ENCODE peak calls at places on chromosomes 1 and 21, in five cellular contexts. Y is neural progenitor cell, V is fibroblast of lung, J is Panc1, Q is HAP-1. L is an unnamed sample. For H3K4me1, the result is how much of the 10 kb centered on the place peaks cover.

GRCh38 chr1:22920026-22920733 is 52.5 kb downstream of the LACTBL1 start:
- DNase-seq in Y (peak), V (no peak), J (no peak), Q (no peak), L (no peak)

GRCh38 chr1:161092621-161093028 is 3.3 kb upstream of the NECTIN4 start:
- DNase-seq in Y (no peak), V (no peak), J (no peak), Q (no peak), L (no peak)

GRCh38 chr1:112011231-112011630 is 21.8 kb upstream of the KCND3 start:
- DNase-seq in Y (no peak), V (no peak), J (no peak), Q (no peak), L (no peak)

GRCh38 chr1:64884261-64885040 is 81.9 kb downstream of the JAK1 start:
- DNase-seq in Y (no peak), V (no peak), J (no peak), Q (no peak), L (no peak)

GRCh38 chr1:246110343-246111219 is 396.5 kb downstream of the SMYD3 start:
- DNase-seq in Y (peak), V (peak), J (no peak), Q (no peak), L (no peak)

GRCh38 chr1:172497230-172497629 is 35.7 kb upstream of the SUCO start:
- DNase-seq in Y (peak), V (no peak), J (no peak), Q (peak), L (no peak)

GRCh38 chr1:10793129-10793651 is 3.3 kb downstream of the CASZ1 start:
- DNase-seq in Y (peak), V (peak), J (peak), Q (no peak), L (no peak)

GRCh38 chr1:53602376-53602775 is 136.6 kb downstream of the GLIS1 start:
- DNase-seq in Y (no peak), V (no peak), J (no peak), Q (no peak), L (no peak)

GRCh38 chr1:19524791-19525190 is 39.5 kb upstream of the CAPZB start:
- DNase-seq in Y (no peak), V (no peak), J (no peak), Q (no peak), L (no peak)

GRCh38 chr1:64934115-64934880 is 32.1 kb downstream of the JAK1 start:
- DNase-seq in Y (no peak), V (peak), J (no peak), Q (no peak), L (no peak)

GRCh38 chr1:162626089-162626488 is 6.2 kb upstream of the DDR2 start:
- DNase-seq in Y (no peak), V (no peak), J (no peak), Q (no peak), L (no peak)
- H3K4me3 ChIP-seq in Y (no peak), V (peak), J (no peak), Q (no peak), L (no peak)

GRCh38 chr21:37243961-37244360 is 23.2 kb downstream of the VPS26C start:
- DNase-seq in Y (no peak), V (no peak), J (no peak), Q (no peak), L (no peak)
- H3K4me1 ChIP-seq in Y (under half), V (under half), J (under half), Q (under half), L (under half)

GRCh38 chr1:26694597-26695416 is 1.0 kb upstream of the ARID1A start:
- DNase-seq in Y (peak), V (no peak), J (no peak), Q (no peak), L (no peak)
- H3K4me3 ChIP-seq in Y (peak), V (peak), J (peak), Q (peak), L (peak)

GRCh38 chr21:33948096-33948950 is 32.7 kb upstream of the ATP5PO start:
- DNase-seq in Y (peak), V (peak), J (no peak), Q (peak), L (peak)

GRCh38 chr21:33948951-33949444 is 33.4 kb upstream of the ATP5PO start:
- DNase-seq in Y (no peak), V (no peak), J (no peak), Q (no peak), L (no peak)

GRCh38 chr21:33951276-33952178 is 35.9 kb upstream of the ATP5PO start:
- DNase-seq in Y (no peak), V (no peak), J (no peak), Q (no peak), L (no peak)

GRCh38 chr21:33950425-33951079 is 34.9 kb upstream of the ATP5PO start:
- DNase-seq in Y (no peak), V (no peak), J (no peak), Q (no peak), L (no peak)

DNA sequence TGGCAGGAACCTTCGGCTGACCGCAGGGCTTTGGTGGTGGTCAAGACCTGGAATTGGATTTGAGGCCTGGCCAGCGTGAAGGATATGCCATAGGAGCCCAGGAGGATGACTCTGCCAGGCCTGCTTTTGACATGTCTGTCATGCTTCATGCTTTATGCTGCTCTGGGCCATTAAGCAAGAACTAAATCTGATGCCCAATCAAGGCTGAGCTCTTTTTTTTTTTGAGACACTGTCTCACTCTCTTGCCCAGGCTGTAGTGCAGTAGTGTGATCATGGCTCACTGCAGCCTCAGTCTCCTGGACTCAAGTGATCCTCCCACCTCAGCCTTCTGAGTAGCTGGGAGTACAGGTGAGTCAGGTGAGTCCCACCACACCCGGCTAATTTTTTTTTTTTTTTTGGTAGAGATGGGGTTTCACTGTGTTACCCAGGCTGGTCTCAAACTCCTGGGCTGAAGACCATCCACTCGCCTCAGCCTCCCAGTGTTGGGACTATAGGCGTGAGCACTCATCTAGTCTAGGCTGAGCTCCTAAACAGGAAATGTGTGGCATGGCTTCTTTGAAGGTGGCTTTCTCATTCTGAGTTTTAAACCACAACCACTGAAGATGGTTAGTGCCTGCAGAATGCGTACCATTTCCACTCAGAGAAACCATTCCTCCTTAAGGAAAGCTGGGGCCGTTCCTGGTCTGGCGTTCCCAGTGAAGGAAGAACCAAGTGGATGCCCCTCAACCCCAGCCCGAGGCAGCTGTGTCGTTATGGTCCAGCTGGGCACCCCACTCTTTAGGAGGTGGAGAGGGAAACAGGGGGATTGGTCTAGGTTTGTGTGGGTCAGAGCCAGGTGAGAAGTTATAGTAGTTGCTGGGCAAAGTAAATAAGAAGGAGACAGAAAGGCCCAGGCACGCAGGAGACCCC is 34.2 kb upstream of the ATP5PO start:
- DNase-seq in Y (no peak), V (no peak), J (no peak), Q (no peak), L (peak)
- H3K4me1 ChIP-seq in Y (under half), V (under half), J (under half), Q (under half), L (under half)

L was measured in effector memory CD4-positive, alpha-beta T cell.